ENCODE peak calls at places on chromosomes 7 and 10, in five cellular contexts. Y, R, H, I and E are unnamed samples.
A peak's percentile ranks its signal among the peaks of the same experiment; 100 is the strongest.

GRCh38 chr10:77905086-77905735 is 21.3 kb downstream of the DLG5 start:
- DNase-seq in Y (no peak), R (no peak), H (no peak), I (no peak), E (no peak)

GRCh38 chr7:59079-59825 is 133.1 kb upstream of the FAM20C start:
- DNase-seq in Y (peak; percentile 14), R (no peak), H (no peak), I (no peak), E (no peak)

GRCh38 chr7:6015917-6016652 is 7.0 kb downstream of the AIMP2 start:
- DNase-seq in Y (peak; percentile 85), R (no peak), H (peak; percentile 8), I (no peak), E (peak; percentile 64)

GRCh38 chr7:5266148-5267028 is 16.4 kb upstream of the SLC29A4 start:
- DNase-seq in Y (no peak), R (no peak), H (no peak), I (no peak), E (no peak)

GRCh38 chr10:28177944-28178637 is 124.8 kb downstream of the MPP7 start:
- DNase-seq in Y (no peak), R (peak; percentile 20), H (no peak), I (peak; percentile 8), E (no peak)

GRCh38 chr7:33590902-33591301 is 314.4 kb upstream of the BMPER start:
- DNase-seq in Y (no peak), R (peak; percentile 25), H (no peak), I (no peak), E (peak; percentile 1)

GRCh38 chr7:94315011-94315410 is 79.7 kb upstream of the COL1A2 start:
- DNase-seq in Y (no peak), R (peak; percentile 12), H (no peak), I (no peak), E (no peak)

GRCh38 chr7:70374772-70375533 is 757.0 kb upstream of the GALNT17 start:
- DNase-seq in Y (no peak), R (no peak), H (no peak), I (no peak), E (no peak)

GRCh38 chr7:73770002-73770859 is at the start of gene CLDN3:
- DNase-seq in Y (no peak), R (peak; percentile 74), H (no peak), I (peak; percentile 53), E (no peak)

GRCh38 chr7:41881313-41882130 is 178.6 kb upstream of the INHBA start:
- DNase-seq in Y (peak; percentile 50), R (peak; percentile 47), H (peak; percentile 49), I (no peak), E (peak; percentile 59)

GRCh38 chr7:31744294-31744874 is 57.4 kb downstream of the PPP1R17 start:
- DNase-seq in Y (peak; percentile 74), R (peak; percentile 83), H (peak; percentile 78), I (peak; percentile 49), E (peak; percentile 24)

GRCh38 chr7:124764847-124765400 is 668 bp downstream of the GPR37 start:
- DNase-seq in Y (peak; percentile 41), R (peak; percentile 42), H (no peak), I (no peak), E (peak; percentile 39)

GRCh38 chr10:8069108-8069507 is 14.6 kb downstream of the GATA3 start:
- DNase-seq in Y (no peak), R (no peak), H (no peak), I (no peak), E (no peak)